ENCODE peak calls at places on chromosomes 2 and 18, in seven cellular contexts. F is GM12878, N is uterus, K is right lobe of liver, H is spleen, U is Peyer's patch, S is IMR-90. B is an unnamed sample.

GRCh38 chr2:208222351-208222750 is 32.5 kb downstream of the IDH1 start:
- DNase-seq in H (no peak), F (no peak), N (no peak), K (no peak), S (peak), U (no peak), B (peak)

GRCh38 chr2:85772019-85772745 is 18.4 kb downstream of the ATOH8 start:
- DNase-seq in H (peak), F (no peak), K (peak), U (peak), S (peak), N (peak), B (no peak)

GRCh38 chr2:152618188-152618564 is 99.1 kb downstream of the PRPF40A start:
- DNase-seq in U (no peak), N (no peak), H (no peak), S (no peak), F (no peak), K (no peak), B (no peak)

GRCh38 chr18:46152436-46152807 is 48.2 kb downstream of the HAUS1 start:
- DNase-seq in N (no peak), H (no peak), U (no peak), S (peak), K (no peak), F (no peak), B (no peak)

GRCh38 chr2:68643011-68643873 is at the start of gene PROKR1:
- DNase-seq in N (no peak), U (peak), S (no peak), H (peak), K (peak), F (no peak), B (peak)

GRCh38 chr18:11114653-11115052 is 34.7 kb downstream of the PIEZO2 start:
- DNase-seq in K (no peak), U (no peak), S (peak), F (no peak), N (no peak), H (no peak), B (no peak)

GRCh38 chr2:134170700-134171099 is 83.2 kb upstream of the MGAT5 start:
- DNase-seq in U (no peak), H (no peak), F (no peak), K (no peak), N (no peak), S (no peak), B (no peak)

GRCh38 chr2:37919631-37920032 is 5.5 kb upstream of the RMDN2 start:
- DNase-seq in F (no peak), U (no peak), K (peak), N (no peak), S (no peak), H (no peak), B (no peak)

DNA sequence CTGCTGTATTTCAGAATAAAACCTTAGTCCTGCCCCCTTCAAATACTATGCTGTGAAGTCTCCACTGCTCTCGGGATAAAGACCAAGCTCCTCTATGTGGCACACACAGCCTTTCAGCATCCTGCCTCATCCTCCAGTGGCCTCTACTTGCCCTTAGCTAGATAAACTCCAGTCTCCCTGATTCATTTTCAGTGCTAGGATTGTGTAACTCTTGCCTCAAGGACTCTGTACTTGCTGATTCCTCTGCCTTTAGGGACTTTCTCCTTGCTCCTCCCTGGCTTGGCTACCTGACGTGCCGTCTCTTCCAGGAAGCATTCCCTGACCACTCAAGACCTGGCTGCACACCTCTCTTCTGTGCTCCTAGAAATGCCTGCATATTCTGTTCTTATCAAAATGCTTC is 416.7 kb downstream of the MTX2 start:
- DNase-seq in K (no peak), S (no peak), H (no peak), N (no peak), F (no peak), U (no peak), B (no peak)
- TF ChIP-seq POLR2A in K (no peak), S (no peak), H (no peak), N (no peak), F (no peak), U (no peak), B (no peak)

GRCh38 chr18:8785261-8785660 is 79.9 kb downstream of the MTCL1 start:
- DNase-seq in N (no peak), S (no peak), U (peak), F (no peak), K (no peak), H (no peak), B (no peak)
- TF ChIP-seq POLR2A in N (no peak), S (no peak), U (no peak), F (no peak), K (no peak), H (no peak), B (no peak)

GRCh38 chr2:196804381-196804780 is 4.8 kb downstream of the C2orf66 start:
- DNase-seq in S (no peak), H (no peak), K (no peak), F (no peak), U (no peak), N (no peak), B (no peak)

GRCh38 chr2:196801578-196801977 is 2.1 kb upstream of the GTF3C3 start:
- DNase-seq in N (no peak), U (no peak), F (no peak), S (peak), K (no peak), H (no peak), B (no peak)

GRCh38 chr2:196798980-196799379 is 503 bp downstream of the GTF3C3 start:
- DNase-seq in F (no peak), H (no peak), N (no peak), U (no peak), K (no peak), S (no peak), B (peak)

DNA sequence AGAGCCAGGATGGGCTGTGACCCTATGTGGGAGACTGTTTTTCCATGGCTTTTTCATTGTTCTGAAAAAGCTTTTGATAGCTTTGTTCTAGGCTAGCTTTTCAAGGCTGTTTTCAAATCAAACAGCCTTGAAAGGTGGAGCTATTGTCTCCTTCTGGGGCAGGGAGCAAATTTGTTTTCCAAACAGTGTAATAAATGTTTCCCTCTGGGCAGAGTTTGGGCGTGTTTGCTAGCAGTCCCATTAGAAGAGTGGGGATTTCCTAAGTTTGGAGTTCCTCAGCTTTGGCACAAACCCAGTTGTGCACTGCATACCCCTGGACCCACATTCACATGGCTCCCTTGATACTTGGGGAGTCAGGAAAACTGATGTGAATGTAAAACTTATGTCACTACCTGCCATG is 2.5 kb upstream of the GTF3C3 start:
- DNase-seq in H (no peak), K (no peak), U (no peak), S (no peak), N (no peak), F (no peak), B (no peak)
- TF ChIP-seq POLR2A in H (no peak), K (no peak), U (no peak), S (no peak), N (no peak), F (no peak), B (no peak)

DNA sequence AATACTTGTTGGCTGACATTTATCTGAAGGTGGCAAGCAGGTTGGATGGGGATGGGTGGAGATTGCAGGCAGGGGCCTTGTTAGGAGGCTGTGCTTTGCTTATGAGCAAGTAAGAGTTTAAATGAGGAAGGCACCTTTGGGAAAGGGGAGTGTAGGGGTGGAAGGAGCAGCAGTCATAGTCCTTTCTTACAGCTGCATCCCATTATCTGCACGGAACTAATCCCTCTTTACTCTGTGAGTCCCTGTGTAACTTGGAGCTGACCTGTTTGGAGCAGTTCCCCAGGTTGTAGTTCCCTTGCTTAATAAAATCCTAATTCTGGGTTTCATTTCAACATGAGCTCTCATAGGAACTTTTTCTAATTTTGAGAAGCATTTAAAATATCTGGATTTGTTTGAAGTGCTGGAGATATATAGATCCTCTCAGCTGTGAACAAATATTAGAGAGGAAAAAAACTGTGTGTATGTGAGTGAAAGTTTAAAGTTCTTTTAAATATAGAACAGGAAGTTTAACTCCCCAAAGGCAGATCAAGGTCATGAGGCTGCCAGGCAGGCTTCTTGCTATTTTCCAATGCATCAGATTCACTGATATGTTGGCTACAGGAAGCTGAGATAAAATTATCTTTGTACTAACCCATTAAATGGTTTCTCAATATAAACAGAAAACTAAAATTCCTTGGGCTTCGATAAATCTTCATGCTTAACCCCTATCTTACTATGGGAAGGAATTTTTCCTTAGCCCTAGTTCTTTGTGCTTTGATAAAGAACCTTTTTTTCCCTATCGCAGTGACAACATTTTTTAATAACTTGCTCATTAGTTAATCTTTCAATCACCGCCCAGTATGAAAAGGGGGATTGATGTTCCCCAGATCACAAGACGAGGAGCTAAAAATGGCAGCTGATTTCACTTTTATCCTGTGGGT is 104.6 kb upstream of the EML6 start:
- DNase-seq in N (no peak), H (no peak), U (no peak), K (no peak), S (no peak), F (no peak), B (peak)
- TF ChIP-seq POLR2A in N (no peak), H (no peak), U (no peak), K (no peak), S (no peak), F (no peak), B (no peak)

GRCh38 chr2:13601506-13601905 is 884.8 kb downstream of the TRIB2 start:
- DNase-seq in K (no peak), N (no peak), U (no peak), F (no peak), S (no peak), H (no peak), B (no peak)

GRCh38 chr2:13596233-13596632 is 879.5 kb downstream of the TRIB2 start:
- DNase-seq in N (no peak), F (no peak), U (no peak), H (no peak), K (no peak), S (no peak), B (no peak)

GRCh38 chr2:13597176-13597575 is 880.4 kb downstream of the TRIB2 start:
- DNase-seq in U (no peak), H (no peak), S (no peak), K (no peak), F (no peak), N (no peak), B (no peak)
- TF ChIP-seq POLR2A in U (no peak), H (no peak), S (no peak), K (no peak), F (no peak), N (no peak), B (no peak)

DNA sequence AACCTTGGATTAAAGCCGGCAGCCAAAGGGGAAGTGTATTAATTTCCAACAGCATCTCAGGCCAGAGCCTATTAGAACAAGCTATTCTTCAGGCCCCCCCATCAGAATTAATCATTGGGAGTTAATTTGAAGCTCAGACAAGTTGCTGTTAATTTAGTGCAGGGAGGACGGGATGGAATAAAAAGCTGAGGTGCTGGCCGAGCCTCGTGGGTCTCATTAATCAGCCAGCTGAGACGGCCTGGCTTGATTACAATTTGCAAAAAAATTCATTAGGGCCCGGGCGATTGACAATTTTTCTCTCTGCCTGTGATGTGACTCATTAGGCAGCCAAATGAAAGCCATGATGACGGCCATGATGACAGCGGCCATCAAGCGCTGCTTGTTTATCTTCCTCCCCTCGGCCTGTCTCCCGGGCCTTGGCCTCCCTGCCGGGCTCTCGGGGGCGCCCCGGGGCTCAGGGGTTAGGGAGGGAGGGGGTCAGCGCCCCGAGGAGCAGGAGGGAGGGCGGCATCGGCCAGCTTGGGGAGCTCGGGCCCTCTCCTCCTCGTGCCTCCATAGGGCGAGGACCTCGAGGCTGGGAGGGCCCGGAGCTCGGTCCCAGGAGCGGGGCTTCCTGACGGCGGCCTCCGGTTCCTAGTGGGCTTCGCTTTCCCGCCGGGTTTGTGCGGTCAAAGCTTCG is 5.2 kb downstream of the GBX2 start:
- DNase-seq in F (no peak), S (no peak), U (no peak), K (no peak), N (no peak), H (peak), B (no peak)
- TF ChIP-seq POLR2A in F (no peak), S (no peak), U (no peak), K (no peak), N (no peak), H (no peak), B (no peak)

DNA sequence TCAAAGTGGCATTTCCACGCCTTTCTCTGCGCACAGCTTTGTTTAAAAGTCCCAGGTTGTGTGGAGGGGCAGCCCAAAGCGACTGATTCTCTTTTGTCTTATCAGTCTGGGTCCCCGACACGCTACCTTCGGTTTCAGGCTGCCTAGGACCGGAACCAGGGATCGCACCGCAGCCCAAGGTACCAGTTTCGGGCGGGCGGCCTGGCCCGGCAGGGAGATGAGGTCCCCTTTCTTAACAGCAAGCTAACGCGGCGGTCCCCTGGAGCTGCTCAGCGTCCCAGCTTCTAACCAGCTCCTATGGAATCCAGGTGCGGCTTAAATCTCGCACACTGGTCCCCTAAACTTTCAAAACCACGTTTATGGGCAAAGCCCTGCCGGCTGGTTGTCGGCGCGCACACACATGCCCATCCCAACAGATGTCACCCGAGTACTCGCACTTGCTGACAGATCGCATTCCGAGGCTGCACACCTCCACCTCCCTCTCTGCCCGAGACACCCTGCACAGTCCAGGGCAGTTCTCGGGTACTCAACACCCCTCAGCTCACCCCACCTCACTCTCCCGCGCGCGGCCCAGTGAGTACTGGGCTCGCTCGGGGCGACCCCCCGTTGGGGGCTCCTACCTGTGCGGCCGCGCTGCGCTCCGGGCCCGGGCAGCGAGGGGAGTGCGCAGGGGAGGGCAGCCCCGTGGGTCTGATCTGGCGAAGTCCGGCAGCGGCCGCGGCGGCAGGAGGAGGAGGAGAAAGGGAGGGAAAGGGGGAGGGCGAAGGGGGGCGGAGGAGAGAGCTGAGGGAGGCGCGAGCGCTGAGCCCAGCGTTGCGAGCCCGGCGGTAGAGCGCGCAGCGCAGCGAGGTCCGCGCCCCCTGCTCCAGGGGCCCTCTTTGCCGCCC is at the start of gene EFEMP1:
- DNase-seq in U (peak), H (peak), F (no peak), K (peak), S (peak), N (peak), B (no peak)
- TF ChIP-seq POLR2A in U (no peak), H (no peak), F (no peak), K (no peak), S (peak), N (peak), B (no peak)

B was measured in NB4.